ENCODE peak calls at places on chromosomes 6 and 20, in four cellular contexts. Q, F, I and C are unnamed samples.

GRCh38 chr6:149831380-149831820 is 32.8 kb downstream of the LRP11 start:
- DNase-seq in Q (no peak), F (no peak), I (no peak), C (no peak)

GRCh38 chr6:122495612-122496011 is 24.0 kb upstream of the SERINC1 start:
- DNase-seq in Q (no peak), F (peak), I (no peak), C (no peak)

GRCh38 chr6:7649037-7649810 is 59.2 kb downstream of the SNRNP48 start:
- DNase-seq in Q (no peak), F (peak), I (peak), C (no peak)

GRCh38 chr6:4510317-4510716 is 265.9 kb upstream of the CDYL start:
- DNase-seq in Q (no peak), F (no peak), I (no peak), C (no peak)

GRCh38 chr20:53334861-53335260 is 258.8 kb downstream of the ZNF217 start:
- DNase-seq in Q (no peak), F (no peak), I (no peak), C (no peak)

GRCh38 chr6:105484238-105485161 is 81.6 kb upstream of the PREP start:
- DNase-seq in Q (peak), F (no peak), I (no peak), C (no peak)

GRCh38 chr6:133923938-133924593 is 29.0 kb upstream of the TBPL1 start:
- DNase-seq in Q (peak), F (no peak), I (peak), C (no peak)

GRCh38 chr6:87979737-87980136 is 67.9 kb upstream of the SPACA1 start:
- DNase-seq in Q (no peak), F (no peak), I (no peak), C (no peak)

GRCh38 chr6:34115396-34116314 is 30.2 kb downstream of the GRM4 start:
- DNase-seq in Q (peak), F (no peak), I (no peak), C (peak)

GRCh38 chr6:150857062-150857905 is 8.2 kb upstream of the MTHFD1L start:
- DNase-seq in Q (no peak), F (no peak), I (no peak), C (no peak)

GRCh38 chr6:30060634-30060981 is 457 bp upstream of the POLR1H start:
- DNase-seq in Q (peak), F (peak), I (no peak), C (no peak)

GRCh38 chr6:16547586-16547985 is 213.7 kb downstream of the ATXN1 start:
- DNase-seq in Q (no peak), F (no peak), I (no peak), C (no peak)

GRCh38 chr6:110378552-110378951 is 20.4 kb upstream of the METTL24 start:
- DNase-seq in Q (no peak), F (no peak), I (no peak), C (no peak)

GRCh38 chr6:12010635-12011275 is 1.4 kb upstream of the HIVEP1 start:
- DNase-seq in Q (peak), F (peak), I (no peak), C (no peak)

GRCh38 chr6:127023001-127023778 is 95.3 kb upstream of the RSPO3 start:
- DNase-seq in Q (no peak), F (no peak), I (no peak), C (no peak)

GRCh38 chr6:79784013-79784753 is 153.1 kb downstream of the SH3BGRL2 start:
- DNase-seq in Q (no peak), F (no peak), I (no peak), C (no peak)

GRCh38 chr6:168452685-168453377 is 11.8 kb downstream of the SMOC2 start:
- DNase-seq in Q (no peak), F (no peak), I (no peak), C (no peak)

GRCh38 chr20:50136822-50137599 is 16.5 kb downstream of the PEDS1 start:
- DNase-seq in Q (no peak), F (no peak), I (no peak), C (no peak)

GRCh38 chr6:148451690-148452089 is 109.1 kb downstream of the SASH1 start:
- DNase-seq in Q (no peak), F (no peak), I (no peak), C (no peak)

GRCh38 chr6:156687875-156688549 is 89.2 kb upstream of the ARID1B start:
- DNase-seq in Q (peak), F (no peak), I (no peak), C (no peak)
- TF ChIP-seq SPI1 in Q (no peak), F (no peak), I (no peak), C (no peak)

DNA sequence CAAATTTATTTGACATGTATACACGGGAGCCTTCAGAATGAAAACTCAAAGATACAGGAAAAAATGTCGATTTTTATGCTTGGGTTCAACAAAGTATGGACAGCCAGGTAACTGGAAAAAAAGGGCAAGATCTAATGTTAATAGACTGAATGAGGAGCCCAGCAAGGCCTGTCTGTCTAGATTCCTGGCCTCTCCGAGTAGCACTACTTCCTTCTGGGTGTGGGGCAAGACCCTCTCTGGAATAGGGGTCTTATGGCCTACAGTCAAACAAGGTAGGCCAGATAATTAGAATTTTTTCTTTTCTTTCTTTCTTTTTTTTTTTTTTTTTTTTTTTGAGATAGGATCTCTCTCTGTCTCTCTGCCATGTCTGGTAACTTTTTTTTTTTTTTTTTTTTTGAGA is 113.4 kb upstream of the SHLD1 start:
- DNase-seq in Q (no peak), F (no peak), I (no peak), C (no peak)
- TF ChIP-seq POLR2AphosphoS5 in Q (no peak), F (no peak), I (no peak), C (no peak)

GRCh38 chr6:54619102-54619501 is 227.5 kb upstream of the FAM83B start:
- DNase-seq in Q (no peak), F (no peak), I (no peak), C (no peak)

GRCh38 chr6:54621285-54621684 is 225.3 kb upstream of the FAM83B start:
- DNase-seq in Q (no peak), F (no peak), I (no peak), C (no peak)

GRCh38 chr6:54624216-54624615 is 222.4 kb upstream of the FAM83B start:
- DNase-seq in Q (no peak), F (no peak), I (no peak), C (no peak)

GRCh38 chr6:54629132-54629531 is 217.4 kb upstream of the FAM83B start:
- DNase-seq in Q (no peak), F (no peak), I (no peak), C (no peak)

GRCh38 chr6:54624779-54625178 is 221.8 kb upstream of the FAM83B start:
- DNase-seq in Q (no peak), F (no peak), I (no peak), C (no peak)
- TF ChIP-seq SPI1 in Q (no peak), F (no peak), I (no peak), C (no peak)

DNA sequence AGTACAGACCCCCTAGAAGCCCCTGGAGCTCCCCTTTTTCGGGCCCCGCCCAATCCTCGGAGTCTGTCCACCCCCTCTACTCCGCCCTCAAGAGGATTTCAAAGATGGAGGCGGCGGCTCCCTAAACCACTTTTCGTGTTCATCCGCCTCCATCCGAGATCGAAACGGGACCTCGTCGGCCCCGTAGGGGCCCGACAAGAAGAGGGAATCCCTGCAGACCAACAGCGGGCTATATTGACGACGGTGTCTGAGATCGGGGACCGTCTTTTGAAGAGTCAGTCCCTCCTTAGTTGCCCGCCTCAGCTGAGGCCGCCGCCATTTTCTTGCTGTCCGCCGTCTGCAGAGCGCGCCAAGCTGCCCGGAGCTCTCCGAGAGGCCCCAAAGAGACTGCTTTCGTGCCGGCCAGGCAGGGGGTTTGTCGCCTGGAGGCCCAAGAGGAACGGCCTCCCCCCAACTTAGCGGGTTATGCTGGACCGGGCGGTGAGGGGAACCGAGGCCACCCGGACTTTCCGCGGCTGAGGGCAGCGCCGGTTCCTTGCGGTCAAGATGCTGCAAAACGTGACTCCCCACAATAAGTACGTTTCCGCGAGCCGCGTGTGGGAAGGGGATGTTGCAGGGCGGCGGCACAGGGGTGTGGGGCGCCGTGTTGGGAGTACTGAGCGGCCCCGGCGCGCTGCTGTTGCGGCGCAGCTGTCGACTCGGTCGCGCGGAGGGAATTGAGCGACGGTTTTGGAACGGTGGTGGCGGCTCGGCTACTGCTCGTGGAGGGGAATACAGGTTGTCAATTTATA is 4.2 kb downstream of the BRD2 start:
- DNase-seq in Q (peak), F (no peak), I (no peak), C (no peak)
- TF ChIP-seq POLR2AphosphoS5 in Q (no peak), F (peak), I (peak), C (peak)

GRCh38 chr6:118511930-118512715 is 36.0 kb upstream of the PLN start:
- DNase-seq in Q (no peak), F (no peak), I (no peak), C (no peak)
- TF ChIP-seq SPI1 in Q (no peak), F (no peak), I (peak), C (no peak)

GRCh38 chr6:5656226-5656625 is 350.5 kb downstream of the NRN1 start:
- DNase-seq in Q (no peak), F (no peak), I (no peak), C (no peak)
- TF ChIP-seq POLR2AphosphoS5 in Q (no peak), F (no peak), I (no peak), C (no peak)

GRCh38 chr6:31831350-31832215 is 4.0 kb downstream of the HSPA1B start:
- DNase-seq in Q (no peak), F (no peak), I (no peak), C (no peak)
- TF ChIP-seq SPI1 in Q (no peak), F (no peak), I (no peak), C (no peak)